ENCODE peak calls at places on chromosomes 12 and 14, in five cellular contexts. Z is WERI-Rb-1, I is cardiac muscle cell, E is substantia nigra, G is T47D. U is an unnamed sample.

GRCh38 chr12:91142184-91142583 is 30.9 kb upstream of the LUM start:
- DNase-seq in Z (no peak), I (no peak), E (no peak), G (no peak), U (no peak)

GRCh38 chr12:9365296-9365695 is 157.1 kb upstream of the PZP start:
- DNase-seq in Z (no peak), I (no peak), E (no peak), G (no peak), U (no peak)

GRCh38 chr12:132375747-132376463 is 46.5 kb upstream of the GALNT9 start:
- DNase-seq in Z (no peak), I (no peak), E (no peak), G (no peak), U (no peak)

GRCh38 chr14:95679148-95679547 is 7.1 kb upstream of the TCL1B start:
- DNase-seq in Z (no peak), I (no peak), E (no peak), G (no peak), U (no peak)

GRCh38 chr12:26112703-26113147 is 12.1 kb downstream of the BHLHE41 start:
- DNase-seq in Z (no peak), I (no peak), E (no peak), G (no peak), U (no peak)

GRCh38 chr12:49900371-49900770 is 3.3 kb downstream of the FAIM2 start:
- DNase-seq in Z (no peak), I (no peak), E (no peak), G (no peak), U (no peak)

GRCh38 chr12:12147111-12147510 is 76.4 kb downstream of the BCL2L14 start:
- DNase-seq in Z (no peak), I (no peak), E (no peak), G (no peak), U (no peak)

GRCh38 chr14:90567991-90568390 is 171.2 kb downstream of the CALM1 start:
- DNase-seq in Z (no peak), I (no peak), E (peak; percentile 49), G (no peak), U (no peak)

GRCh38 chr12:96502477-96502876 is 13.1 kb downstream of the CFAP54 start:
- DNase-seq in Z (no peak), I (no peak), E (no peak), G (no peak), U (no peak)

GRCh38 chr14:83433618-83434017 is 1900.0 kb upstream of the SEL1L start:
- DNase-seq in Z (no peak), I (no peak), E (no peak), G (no peak), U (no peak)

U was measured in neuronal stem cell.